ENCODE peak calls at places on chromosomes 4 and X, in ten cellular contexts. One of them, this sample, is unnamed.
A peak's percentile ranks its signal among the peaks of the same experiment; 100 is the strongest.

GRCh38 chr4:69763233-69763632 is 2.8 kb upstream of the SULT1B1 start:
- DNase-seq in naive thymus-derived CD4-positive, alpha-beta T cell: no peak
- DNase-seq in K562: no peak
- DNase-seq in endodermal cell: no peak
- DNase-seq in NT2/D1: no peak
- DNase-seq in CD4-positive, alpha-beta T cell: no peak
- DNase-seq in CD8-positive, alpha-beta memory T cell: no peak
- DNase-seq in A549: no peak
- DNase-seq in astrocyte: no peak
- DNase-seq in BE2C: no peak
- DNase-seq in this sample: no peak

GRCh38 chrX:130103605-130104004 is 6.7 kb downstream of the ELF4 start:
- DNase-seq in endodermal cell: no peak
- DNase-seq in NT2/D1: no peak
- DNase-seq in astrocyte: no peak
- DNase-seq in naive thymus-derived CD4-positive, alpha-beta T cell: no peak
- DNase-seq in CD4-positive, alpha-beta T cell: no peak
- DNase-seq in K562: no peak
- DNase-seq in A549: no peak
- DNase-seq in CD8-positive, alpha-beta memory T cell: no peak
- DNase-seq in BE2C: no peak
- DNase-seq in this sample: no peak

GRCh38 chr4:117898496-117898895 is 135.8 kb upstream of the NDST3 start:
- DNase-seq in CD4-positive, alpha-beta T cell: no peak
- DNase-seq in naive thymus-derived CD4-positive, alpha-beta T cell: no peak
- DNase-seq in astrocyte: peak; percentile 57
- DNase-seq in NT2/D1: no peak
- DNase-seq in A549: no peak
- DNase-seq in CD8-positive, alpha-beta memory T cell: no peak
- DNase-seq in BE2C: no peak
- DNase-seq in endodermal cell: no peak
- DNase-seq in K562: no peak
- DNase-seq in this sample: no peak

GRCh38 chrX:130118941-130119640 is 8.8 kb upstream of the ELF4 start:
- DNase-seq in CD8-positive, alpha-beta memory T cell: no peak
- DNase-seq in astrocyte: peak; percentile 41
- DNase-seq in naive thymus-derived CD4-positive, alpha-beta T cell: no peak
- DNase-seq in K562: no peak
- DNase-seq in CD4-positive, alpha-beta T cell: no peak
- DNase-seq in BE2C: no peak
- DNase-seq in endodermal cell: no peak
- DNase-seq in NT2/D1: no peak
- DNase-seq in A549: no peak
- DNase-seq in this sample: no peak

GRCh38 chrX:31070057-31070468 is 1.8 kb downstream of the FTHL17 start:
- DNase-seq in BE2C: no peak
- DNase-seq in naive thymus-derived CD4-positive, alpha-beta T cell: no peak
- DNase-seq in CD4-positive, alpha-beta T cell: no peak
- DNase-seq in A549: no peak
- DNase-seq in endodermal cell: no peak
- DNase-seq in K562: no peak
- DNase-seq in NT2/D1: no peak
- DNase-seq in CD8-positive, alpha-beta memory T cell: no peak
- DNase-seq in astrocyte: no peak
- DNase-seq in this sample: peak; percentile 29

GRCh38 chr4:129233691-129234090 is 137.7 kb downstream of the C4orf33 start:
- DNase-seq in endodermal cell: no peak
- DNase-seq in K562: no peak
- DNase-seq in NT2/D1: no peak
- DNase-seq in A549: no peak
- DNase-seq in BE2C: no peak
- DNase-seq in naive thymus-derived CD4-positive, alpha-beta T cell: no peak
- DNase-seq in CD8-positive, alpha-beta memory T cell: no peak
- DNase-seq in CD4-positive, alpha-beta T cell: no peak
- DNase-seq in astrocyte: no peak
- DNase-seq in this sample: no peak

GRCh38 chrX:10111364-10112148 is 45.2 kb upstream of the CLCN4 start:
- DNase-seq in BE2C: no peak
- DNase-seq in astrocyte: no peak
- DNase-seq in CD4-positive, alpha-beta T cell: peak; percentile 61
- DNase-seq in NT2/D1: no peak
- DNase-seq in naive thymus-derived CD4-positive, alpha-beta T cell: peak; percentile 73
- DNase-seq in K562: no peak
- DNase-seq in CD8-positive, alpha-beta memory T cell: peak; percentile 63
- DNase-seq in A549: no peak
- DNase-seq in endodermal cell: no peak
- DNase-seq in this sample: peak; percentile 77

GRCh38 chr4:112889619-112890294 is 159.7 kb upstream of the ANK2 start:
- DNase-seq in CD8-positive, alpha-beta memory T cell: no peak
- DNase-seq in K562: no peak
- DNase-seq in endodermal cell: no peak
- DNase-seq in NT2/D1: no peak
- DNase-seq in CD4-positive, alpha-beta T cell: no peak
- DNase-seq in BE2C: no peak
- DNase-seq in naive thymus-derived CD4-positive, alpha-beta T cell: no peak
- DNase-seq in A549: no peak
- DNase-seq in astrocyte: peak; percentile 33
- DNase-seq in this sample: no peak

GRCh38 chr4:69773443-69773842 is 13.0 kb upstream of the SULT1B1 start:
- DNase-seq in NT2/D1: no peak
- DNase-seq in CD8-positive, alpha-beta memory T cell: no peak
- DNase-seq in BE2C: no peak
- DNase-seq in astrocyte: peak; percentile 67
- DNase-seq in endodermal cell: no peak
- DNase-seq in naive thymus-derived CD4-positive, alpha-beta T cell: no peak
- DNase-seq in A549: peak; percentile 9
- DNase-seq in K562: no peak
- DNase-seq in CD4-positive, alpha-beta T cell: no peak
- DNase-seq in this sample: no peak

GRCh38 chrX:46796574-46797191 is 37.8 kb upstream of the SLC9A7 start:
- DNase-seq in A549: peak; percentile 78
- DNase-seq in BE2C: peak; percentile 68
- DNase-seq in astrocyte: peak; percentile 19
- DNase-seq in K562: peak; percentile 58
- DNase-seq in CD4-positive, alpha-beta T cell: peak; percentile 42
- DNase-seq in endodermal cell: peak; percentile 92
- DNase-seq in NT2/D1: peak; percentile 57
- DNase-seq in CD8-positive, alpha-beta memory T cell: peak; percentile 39
- DNase-seq in naive thymus-derived CD4-positive, alpha-beta T cell: peak; percentile 42
- DNase-seq in this sample: peak; percentile 54

GRCh38 chr4:19298998-19299397 is 952.7 kb upstream of the SLIT2 start:
- DNase-seq in BE2C: no peak
- DNase-seq in endodermal cell: no peak
- DNase-seq in K562: no peak
- DNase-seq in A549: no peak
- DNase-seq in CD4-positive, alpha-beta T cell: no peak
- DNase-seq in astrocyte: no peak
- DNase-seq in CD8-positive, alpha-beta memory T cell: no peak
- DNase-seq in naive thymus-derived CD4-positive, alpha-beta T cell: no peak
- DNase-seq in NT2/D1: no peak
- DNase-seq in this sample: no peak

GRCh38 chr4:123851521-123851920 is 454.9 kb downstream of the SPRY1 start:
- DNase-seq in K562: no peak
- DNase-seq in A549: no peak
- DNase-seq in CD4-positive, alpha-beta T cell: no peak
- DNase-seq in NT2/D1: no peak
- DNase-seq in CD8-positive, alpha-beta memory T cell: no peak
- DNase-seq in naive thymus-derived CD4-positive, alpha-beta T cell: no peak
- DNase-seq in BE2C: no peak
- DNase-seq in endodermal cell: no peak
- DNase-seq in astrocyte: no peak
- DNase-seq in this sample: no peak

GRCh38 chr4:123853651-123854050 is 457.1 kb downstream of the SPRY1 start:
- DNase-seq in endodermal cell: no peak
- DNase-seq in CD4-positive, alpha-beta T cell: no peak
- DNase-seq in CD8-positive, alpha-beta memory T cell: no peak
- DNase-seq in naive thymus-derived CD4-positive, alpha-beta T cell: no peak
- DNase-seq in BE2C: no peak
- DNase-seq in K562: no peak
- DNase-seq in astrocyte: no peak
- DNase-seq in NT2/D1: no peak
- DNase-seq in A549: no peak
- DNase-seq in this sample: no peak

GRCh38 chr4:123858465-123858864 is 461.9 kb downstream of the SPRY1 start:
- DNase-seq in naive thymus-derived CD4-positive, alpha-beta T cell: no peak
- DNase-seq in K562: no peak
- DNase-seq in BE2C: no peak
- DNase-seq in astrocyte: no peak
- DNase-seq in CD4-positive, alpha-beta T cell: no peak
- DNase-seq in NT2/D1: no peak
- DNase-seq in A549: no peak
- DNase-seq in CD8-positive, alpha-beta memory T cell: no peak
- DNase-seq in endodermal cell: no peak
- DNase-seq in this sample: no peak

GRCh38 chr4:123862812-123863211 is 466.2 kb downstream of the SPRY1 start:
- DNase-seq in K562: no peak
- DNase-seq in NT2/D1: no peak
- DNase-seq in naive thymus-derived CD4-positive, alpha-beta T cell: no peak
- DNase-seq in endodermal cell: no peak
- DNase-seq in BE2C: no peak
- DNase-seq in A549: no peak
- DNase-seq in CD8-positive, alpha-beta memory T cell: no peak
- DNase-seq in astrocyte: no peak
- DNase-seq in CD4-positive, alpha-beta T cell: no peak
- DNase-seq in this sample: no peak

DNA sequence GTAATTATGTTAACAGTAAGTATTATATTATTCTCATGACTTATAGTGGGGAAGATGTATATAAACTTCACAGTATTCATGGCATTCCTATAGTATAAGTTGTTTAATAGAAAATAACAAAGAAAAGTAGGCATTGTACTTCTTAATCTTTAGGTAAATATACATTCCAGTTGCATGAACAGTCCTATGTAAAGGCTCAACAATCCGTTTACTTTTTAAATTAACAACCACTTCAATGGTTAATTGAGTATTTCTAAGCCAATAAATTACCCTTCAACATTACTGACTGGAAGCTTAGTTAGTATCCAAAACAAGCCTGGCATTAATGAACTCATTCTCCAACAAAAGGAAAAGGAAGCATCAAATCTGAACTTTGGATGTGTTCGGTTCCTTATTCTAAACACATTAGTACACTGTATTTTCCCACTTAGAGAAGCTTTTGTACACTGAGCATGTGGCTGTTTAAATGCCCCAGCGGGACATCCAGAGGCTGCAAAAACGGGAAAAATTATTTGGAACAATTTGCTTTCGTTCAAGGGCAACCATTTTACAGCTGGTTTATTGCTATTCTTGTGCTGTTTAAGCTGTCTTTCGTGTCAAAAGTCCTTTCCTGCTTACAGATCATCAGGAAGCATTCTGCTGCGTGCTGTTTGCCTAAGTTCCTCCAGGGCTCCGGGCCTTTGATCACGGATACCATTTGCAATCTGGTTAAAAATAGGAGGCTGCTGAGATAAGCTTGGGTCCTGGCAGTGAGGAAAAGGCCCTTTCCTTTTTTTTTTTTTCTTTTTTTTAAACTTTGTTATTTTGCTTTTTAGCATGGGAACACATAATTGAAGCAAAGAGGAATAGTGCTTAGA is 460.3 kb downstream of the SPRY1 start:
- DNase-seq in astrocyte: peak; percentile 40
- DNase-seq in endodermal cell: peak; percentile 79
- DNase-seq in A549: peak; percentile 10
- DNase-seq in K562: no peak
- DNase-seq in BE2C: no peak
- DNase-seq in CD4-positive, alpha-beta T cell: no peak
- DNase-seq in CD8-positive, alpha-beta memory T cell: no peak
- DNase-seq in NT2/D1: peak; percentile 55
- DNase-seq in naive thymus-derived CD4-positive, alpha-beta T cell: no peak
- DNase-seq in this sample: no peak
- H3K9me3 ChIP-seq in astrocyte: no peaks in the 10 kb centered on the region
- H3K9me3 ChIP-seq in endodermal cell: no peaks in the 10 kb centered on the region
- H3K9me3 ChIP-seq in A549: no peaks in the 10 kb centered on the region
- H3K9me3 ChIP-seq in K562: no peaks in the 10 kb centered on the region
- H3K9me3 ChIP-seq in BE2C: no peaks in the 10 kb centered on the region
- H3K9me3 ChIP-seq in CD4-positive, alpha-beta T cell: no peaks in the 10 kb centered on the region
- H3K9me3 ChIP-seq in CD8-positive, alpha-beta memory T cell: no peaks in the 10 kb centered on the region
- H3K9me3 ChIP-seq in NT2/D1: no peaks in the 10 kb centered on the region
- H3K9me3 ChIP-seq in naive thymus-derived CD4-positive, alpha-beta T cell: no peaks in the 10 kb centered on the region
- H3K9me3 ChIP-seq in this sample: no peaks in the 10 kb centered on the region

GRCh38 chr4:16140520-16141249 is 56.9 kb upstream of the PROM1 start:
- DNase-seq in endodermal cell: peak; percentile 13
- DNase-seq in CD4-positive, alpha-beta T cell: no peak
- DNase-seq in naive thymus-derived CD4-positive, alpha-beta T cell: no peak
- DNase-seq in astrocyte: peak; percentile 99
- DNase-seq in A549: peak; percentile 32
- DNase-seq in K562: no peak
- DNase-seq in CD8-positive, alpha-beta memory T cell: no peak
- DNase-seq in BE2C: no peak
- DNase-seq in NT2/D1: no peak
- DNase-seq in this sample: no peak
- H3K9me3 ChIP-seq in endodermal cell: peaks cover 39% of the 10 kb centered on the region
- H3K9me3 ChIP-seq in CD4-positive, alpha-beta T cell: peaks cover 12% of the 10 kb centered on the region
- H3K9me3 ChIP-seq in naive thymus-derived CD4-positive, alpha-beta T cell: peaks cover 14% of the 10 kb centered on the region
- H3K9me3 ChIP-seq in astrocyte: peaks cover 2% of the 10 kb centered on the region
- H3K9me3 ChIP-seq in A549: no peaks in the 10 kb centered on the region
- H3K9me3 ChIP-seq in K562: no peaks in the 10 kb centered on the region
- H3K9me3 ChIP-seq in CD8-positive, alpha-beta memory T cell: no peaks in the 10 kb centered on the region
- H3K9me3 ChIP-seq in BE2C: no peaks in the 10 kb centered on the region
- H3K9me3 ChIP-seq in NT2/D1: peaks cover 41% of the 10 kb centered on the region
- H3K9me3 ChIP-seq in this sample: no peaks in the 10 kb centered on the region

DNA sequence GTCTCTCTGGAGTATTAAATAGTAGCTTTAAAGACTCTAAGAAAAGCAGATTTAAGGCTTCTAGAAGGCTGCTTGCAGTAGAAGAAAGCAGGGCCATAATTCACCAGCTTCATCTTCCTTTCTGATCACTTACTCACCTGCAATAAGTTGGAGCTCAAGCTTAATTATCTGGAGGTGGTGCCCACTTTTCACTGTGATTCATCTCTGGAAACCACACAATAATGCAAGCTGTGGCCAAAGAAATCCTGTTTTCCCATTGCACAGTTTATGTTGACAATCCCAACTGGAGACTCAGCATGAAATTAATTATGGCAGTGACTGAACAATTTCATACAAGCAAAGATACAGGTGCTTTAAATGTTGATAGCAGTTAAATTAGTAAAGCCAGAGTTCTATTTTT is 14.7 kb downstream of the CWH43 start:
- DNase-seq in naive thymus-derived CD4-positive, alpha-beta T cell: no peak
- DNase-seq in K562: no peak
- DNase-seq in astrocyte: no peak
- DNase-seq in NT2/D1: no peak
- DNase-seq in CD8-positive, alpha-beta memory T cell: no peak
- DNase-seq in BE2C: no peak
- DNase-seq in A549: no peak
- DNase-seq in endodermal cell: no peak
- DNase-seq in CD4-positive, alpha-beta T cell: no peak
- DNase-seq in this sample: no peak
- H3K9me3 ChIP-seq in naive thymus-derived CD4-positive, alpha-beta T cell: no peaks in the 10 kb centered on the region
- H3K9me3 ChIP-seq in K562: no peaks in the 10 kb centered on the region
- H3K9me3 ChIP-seq in astrocyte: no peaks in the 10 kb centered on the region
- H3K9me3 ChIP-seq in NT2/D1: no peaks in the 10 kb centered on the region
- H3K9me3 ChIP-seq in CD8-positive, alpha-beta memory T cell: no peaks in the 10 kb centered on the region
- H3K9me3 ChIP-seq in BE2C: no peaks in the 10 kb centered on the region
- H3K9me3 ChIP-seq in A549: no peaks in the 10 kb centered on the region
- H3K9me3 ChIP-seq in endodermal cell: peaks cover 14% of the 10 kb centered on the region
- H3K9me3 ChIP-seq in CD4-positive, alpha-beta T cell: no peaks in the 10 kb centered on the region
- H3K9me3 ChIP-seq in this sample: no peaks in the 10 kb centered on the region

DNA sequence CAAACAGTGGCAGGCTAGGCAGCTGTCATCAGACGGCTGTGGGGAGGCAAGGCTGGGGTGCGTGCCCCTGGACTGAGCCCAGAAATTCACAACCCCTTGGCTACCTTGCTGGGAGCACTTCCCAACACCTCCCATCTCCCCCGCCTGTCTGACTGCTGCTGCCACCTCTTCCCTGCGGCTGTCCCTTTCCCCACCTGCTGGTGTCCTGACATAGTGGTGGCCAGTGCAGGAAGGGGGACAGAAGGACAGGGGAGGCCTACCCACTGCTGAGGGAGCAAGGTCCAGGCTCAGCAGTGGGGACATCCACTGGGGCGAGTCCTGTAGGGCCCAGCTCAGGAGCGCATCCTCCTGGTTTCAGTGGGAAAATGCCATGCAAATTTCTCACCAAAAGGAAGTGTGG is 3.4 kb downstream of the ABCD1 start:
- DNase-seq in NT2/D1: no peak
- DNase-seq in K562: no peak
- DNase-seq in CD8-positive, alpha-beta memory T cell: no peak
- DNase-seq in astrocyte: no peak
- DNase-seq in A549: no peak
- DNase-seq in naive thymus-derived CD4-positive, alpha-beta T cell: no peak
- DNase-seq in CD4-positive, alpha-beta T cell: no peak
- DNase-seq in endodermal cell: no peak
- DNase-seq in BE2C: no peak
- DNase-seq in this sample: no peak
- H3K9me3 ChIP-seq in NT2/D1: peaks cover 6% of the 10 kb centered on the region
- H3K9me3 ChIP-seq in K562: peaks cover 2% of the 10 kb centered on the region
- H3K9me3 ChIP-seq in CD8-positive, alpha-beta memory T cell: no peaks in the 10 kb centered on the region
- H3K9me3 ChIP-seq in astrocyte: no peaks in the 10 kb centered on the region
- H3K9me3 ChIP-seq in A549: no peaks in the 10 kb centered on the region
- H3K9me3 ChIP-seq in naive thymus-derived CD4-positive, alpha-beta T cell: no peaks in the 10 kb centered on the region
- H3K9me3 ChIP-seq in CD4-positive, alpha-beta T cell: no peaks in the 10 kb centered on the region
- H3K9me3 ChIP-seq in endodermal cell: peaks cover 15% of the 10 kb centered on the region
- H3K9me3 ChIP-seq in BE2C: no peaks in the 10 kb centered on the region
- H3K9me3 ChIP-seq in this sample: no peaks in the 10 kb centered on the region

This sample was measured in CD4-positive, alpha-beta memory T cell.